ENCODE peak calls at places on chromosomes 12 and 14, in ten cellular contexts. M is Caco-2, F is sigmoid colon, S is lower lobe of right lung, J is psoas muscle, T is mesothelial cell of epicardium, L is epithelial cell of esophagus, Q is AG09319, C is PC-9, W is cardiac fibroblast. Y is an unnamed sample.

GRCh38 chr12:120230326-120230973 is 29.5 kb upstream of the RPLP0 start:
- DNase-seq in M (peak), F (peak), S (peak), J (peak), T (no peak), L (peak), Q (peak), C (peak), W (peak), Y (no peak)

GRCh38 chr14:90288646-90289355 is 32.4 kb downstream of the PSMC1 start:
- DNase-seq in M (no peak), F (no peak), S (no peak), J (no peak), T (no peak), L (no peak), Q (no peak), C (no peak), W (peak), Y (no peak)

GRCh38 chr12:82627799-82628198 is 58.9 kb upstream of the TMTC2 start:
- DNase-seq in M (peak), F (no peak), S (no peak), J (no peak), T (no peak), L (peak), Q (no peak), C (no peak), W (peak), Y (no peak)

GRCh38 chr12:116644806-116645205 is 85.6 kb downstream of the MAP1LC3B2 start:
- DNase-seq in M (no peak), F (no peak), S (no peak), J (no peak), T (no peak), L (no peak), Q (no peak), C (no peak), W (no peak), Y (no peak)

GRCh38 chr12:24940157-24940556 is 8.7 kb downstream of the BCAT1 start:
- DNase-seq in M (no peak), F (no peak), S (no peak), J (no peak), T (no peak), L (no peak), Q (no peak), C (no peak), W (no peak), Y (no peak)

GRCh38 chr14:50798048-50798421 is 32.9 kb downstream of the NIN start:
- DNase-seq in M (no peak), F (no peak), S (no peak), J (no peak), T (no peak), L (no peak), Q (no peak), C (no peak), W (no peak), Y (no peak)

GRCh38 chr14:74942608-74943007 is 12.8 kb downstream of the PGF start:
- DNase-seq in M (no peak), F (no peak), S (no peak), J (no peak), T (no peak), L (no peak), Q (no peak), C (no peak), W (no peak), Y (no peak)

GRCh38 chr12:121170581-121171260 is 38.0 kb downstream of the P2RX7 start:
- DNase-seq in M (no peak), F (no peak), S (no peak), J (no peak), T (no peak), L (peak), Q (no peak), C (peak), W (no peak), Y (no peak)

GRCh38 chr12:1993341-1993740 is 10.9 kb downstream of the DCP1B start:
- DNase-seq in M (no peak), F (no peak), S (no peak), J (no peak), T (no peak), L (peak), Q (peak), C (no peak), W (peak), Y (no peak)

GRCh38 chr12:110556705-110557104 is 26.4 kb downstream of the PPTC7 start:
- DNase-seq in M (no peak), F (no peak), S (no peak), J (no peak), T (no peak), L (no peak), Q (no peak), C (no peak), W (no peak), Y (no peak)

GRCh38 chr12:57864811-57865751 is 18.6 kb upstream of the CTDSP2 start:
- DNase-seq in M (peak), F (peak), S (peak), J (peak), T (peak), L (peak), Q (peak), C (peak), W (peak), Y (peak)

GRCh38 chr12:95239216-95239615 is 21.6 kb downstream of the VEZT start:
- DNase-seq in M (peak), F (no peak), S (no peak), J (no peak), T (no peak), L (no peak), Q (no peak), C (no peak), W (no peak), Y (no peak)

GRCh38 chr14:61113561-61113960 is 132.5 kb downstream of the SLC38A6 start:
- DNase-seq in M (no peak), F (no peak), S (no peak), J (no peak), T (no peak), L (no peak), Q (no peak), C (no peak), W (no peak), Y (no peak)

GRCh38 chr14:99241314-99242035 is 30.5 kb downstream of the BCL11B start:
- DNase-seq in M (no peak), F (no peak), S (no peak), J (no peak), T (no peak), L (no peak), Q (no peak), C (no peak), W (no peak), Y (no peak)

GRCh38 chr12:11758087-11758837 is 108.8 kb downstream of the ETV6 start:
- DNase-seq in M (no peak), F (no peak), S (no peak), J (no peak), T (no peak), L (no peak), Q (no peak), C (no peak), W (no peak), Y (no peak)

GRCh38 chr12:15846887-15847286 is 35.3 kb upstream of the STRAP start:
- DNase-seq in M (no peak), F (peak), S (no peak), J (no peak), T (no peak), L (no peak), Q (peak), C (no peak), W (peak), Y (no peak)

GRCh38 chr12:83414981-83415380 is 728.3 kb downstream of the TMTC2 start:
- DNase-seq in M (no peak), F (no peak), S (no peak), J (no peak), T (no peak), L (no peak), Q (no peak), C (no peak), W (no peak), Y (no peak)

GRCh38 chr14:75493580-75494130 is 28.6 kb upstream of the BATF start:
- DNase-seq in M (no peak), F (no peak), S (no peak), J (no peak), T (no peak), L (no peak), Q (no peak), C (peak), W (peak), Y (peak)

GRCh38 chr14:77064535-77065178 is 33.4 kb upstream of the CIPC start:
- DNase-seq in M (no peak), F (no peak), S (no peak), J (no peak), T (no peak), L (no peak), Q (no peak), C (no peak), W (no peak), Y (no peak)

GRCh38 chr12:55737581-55738112 is 5.3 kb upstream of the GDF11 start:
- DNase-seq in M (no peak), F (peak), S (no peak), J (no peak), T (no peak), L (no peak), Q (no peak), C (no peak), W (no peak), Y (no peak)
- TF ChIP-seq CTCF in M (no peak), F (no peak), S (no peak), J (no peak), T (no peak), L (no peak), Q (no peak), C (no peak), W (no peak), Y (no peak)

GRCh38 chr12:125455556-125455955 is 390.3 kb downstream of the AACS start:
- DNase-seq in M (no peak), F (no peak), S (no peak), J (no peak), T (no peak), L (no peak), Q (no peak), C (no peak), W (no peak), Y (no peak)
- TF ChIP-seq CTCF in M (no peak), F (no peak), S (no peak), J (no peak), T (no peak), L (no peak), Q (no peak), C (no peak), W (no peak), Y (no peak)

GRCh38 chr12:65121049-65121955 is at the start of gene WIF1:
- DNase-seq in M (no peak), F (peak), S (peak), J (peak), T (peak), L (peak), Q (no peak), C (no peak), W (peak), Y (no peak)
- TF ChIP-seq CTCF in M (no peak), F (no peak), S (peak), J (no peak), T (peak), L (no peak), Q (peak), C (no peak), W (no peak), Y (peak)

DNA sequence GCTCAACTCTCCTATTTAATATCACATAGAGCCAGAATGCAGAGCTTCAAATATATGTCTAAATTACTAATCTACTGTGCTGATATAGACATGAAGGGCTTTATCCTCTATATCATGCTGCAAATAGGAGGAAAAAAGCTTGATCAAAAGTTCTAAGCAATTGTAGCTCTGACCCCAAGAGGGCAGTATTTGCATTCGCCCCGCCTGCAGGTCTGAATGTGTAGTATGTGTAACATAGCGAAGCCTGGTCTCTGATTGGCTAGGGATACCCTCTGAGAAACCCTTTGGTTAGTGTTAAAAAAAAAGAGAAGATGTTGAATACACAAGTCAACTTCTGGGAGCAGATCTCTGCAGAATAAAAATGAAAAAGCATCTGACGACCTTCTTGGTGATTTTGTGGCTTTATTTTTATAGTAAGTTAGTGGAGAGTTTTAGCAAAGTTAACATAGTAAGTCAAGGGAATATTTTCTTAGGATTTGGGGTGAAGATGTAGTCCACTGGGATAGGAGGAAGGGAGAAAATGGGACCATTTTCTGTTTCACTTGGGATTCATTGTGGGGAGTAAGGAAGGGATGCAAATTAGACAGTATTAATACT is 151.6 kb upstream of the OR4E1 start:
- DNase-seq in M (peak), F (no peak), S (no peak), J (no peak), T (no peak), L (peak), Q (no peak), C (no peak), W (peak), Y (no peak)
- TF ChIP-seq CTCF in M (peak), F (no peak), S (peak), J (no peak), T (peak), L (peak), Q (no peak), C (peak), W (peak), Y (peak)

GRCh38 chr12:84619053-84619452 is 293.5 kb downstream of the SLC6A15 start:
- DNase-seq in M (no peak), F (no peak), S (no peak), J (no peak), T (no peak), L (peak), Q (no peak), C (no peak), W (no peak), Y (no peak)
- TF ChIP-seq CTCF in M (no peak), F (no peak), S (no peak), J (no peak), T (peak), L (no peak), Q (peak), C (peak), W (no peak), Y (peak)

DNA sequence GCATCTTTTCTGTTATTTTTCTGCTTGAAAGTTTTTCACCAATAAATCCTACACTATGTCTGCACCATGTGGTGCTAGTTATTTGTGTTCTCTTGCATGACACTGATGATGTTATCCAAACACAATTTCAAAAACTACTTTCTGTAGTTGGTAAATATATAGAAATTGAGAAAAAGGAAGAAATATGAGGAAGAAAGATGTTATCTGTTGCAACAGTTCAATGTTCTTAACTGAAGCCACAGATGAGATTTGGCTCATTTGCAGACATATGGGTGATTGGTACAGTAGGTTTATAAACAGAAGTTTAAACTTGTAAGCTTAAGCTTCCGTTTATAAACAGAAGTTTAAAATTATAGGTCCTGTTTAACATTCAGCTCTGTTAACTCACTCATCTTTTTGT is at the start of gene CLEC12A:
- DNase-seq in M (no peak), F (no peak), S (no peak), J (no peak), T (no peak), L (no peak), Q (no peak), C (no peak), W (no peak), Y (no peak)
- TF ChIP-seq CTCF in M (no peak), F (no peak), S (no peak), J (no peak), T (no peak), L (no peak), Q (no peak), C (no peak), W (no peak), Y (no peak)